ENCODE peak calls at places on chromosomes 1 and 21, in nine cellular contexts. C is psoas muscle, O is lower lobe of right lung, U is heart left ventricle, G is fibroblast of lung, N is RWPE2, V is tibial artery, X is GM23338, I is colonic mucosa. D is an unnamed sample.

GRCh38 chr1:42966688-42967609 is 8.3 kb upstream of the SLC2A1 start:
- DNase-seq in O (no peak), X (peak; percentile 57), V (no peak), I (peak; percentile 82), G (peak; percentile 97), U (no peak), N (peak; percentile 96), C (no peak), D (peak; percentile 78)

GRCh38 chr1:68255301-68255700 is 23.0 kb upstream of the WLS start:
- DNase-seq in N (no peak), O (no peak), I (no peak), V (no peak), C (no peak), G (no peak), U (no peak), X (no peak), D (no peak)

GRCh38 chr1:164723296-164723731 is 164.3 kb downstream of the PBX1 start:
- DNase-seq in G (peak; percentile 28), C (no peak), X (no peak), I (no peak), V (no peak), O (no peak), U (no peak), N (no peak), D (no peak)

GRCh38 chr1:27402349-27402754 is 9.9 kb downstream of the GPR3 start:
- DNase-seq in G (peak; percentile 61), C (peak; percentile 75), U (peak; percentile 87), I (peak; percentile 83), X (peak; percentile 75), N (no peak), V (peak; percentile 94), O (peak; percentile 86), D (peak; percentile 83)

GRCh38 chr1:19665044-19665455 is 375 bp downstream of the HTR6 start:
- DNase-seq in G (no peak), X (no peak), O (no peak), N (no peak), V (no peak), I (no peak), C (no peak), U (no peak), D (no peak)

GRCh38 chr1:29900727-29901126 is 664.4 kb downstream of the PTPRU start:
- DNase-seq in U (peak; percentile 79), N (no peak), I (no peak), G (no peak), O (no peak), V (no peak), C (no peak), X (no peak), D (no peak)

GRCh38 chr1:91026777-91027176 is 4.9 kb upstream of the ZNF644 start:
- DNase-seq in G (peak; percentile 27), C (no peak), I (no peak), X (no peak), N (no peak), V (no peak), O (no peak), U (no peak), D (no peak)

GRCh38 chr1:7046314-7046713 is 261.1 kb downstream of the CAMTA1 start:
- DNase-seq in V (no peak), I (no peak), O (no peak), U (peak; percentile 56), G (peak; percentile 92), C (no peak), N (no peak), X (peak; percentile 79), D (no peak)

GRCh38 chr21:32976791-32977190 is 48.9 kb upstream of the OLIG2 start:
- DNase-seq in G (no peak), N (no peak), X (no peak), U (no peak), O (no peak), V (no peak), C (no peak), I (no peak), D (no peak)

GRCh38 chr1:6948861-6949260 is 163.6 kb downstream of the CAMTA1 start:
- DNase-seq in V (no peak), O (no peak), X (no peak), C (no peak), U (no peak), I (no peak), N (no peak), G (peak; percentile 50), D (no peak)

GRCh38 chr21:46171996-46172862 is 12.0 kb downstream of the SPATC1L start:
- DNase-seq in G (no peak), C (no peak), X (no peak), U (no peak), I (peak; percentile 12), O (no peak), V (peak; percentile 53), N (no peak), D (no peak)

GRCh38 chr1:4090976-4091660 is 191.0 kb upstream of the C1orf174 start:
- DNase-seq in C (no peak), U (no peak), V (peak; percentile 24), X (no peak), I (no peak), O (no peak), N (no peak), G (no peak), D (no peak)

GRCh38 chr1:30536530-30536929 is 186.9 kb downstream of the MATN1 start:
- DNase-seq in X (no peak), V (no peak), G (no peak), N (no peak), U (no peak), I (no peak), C (no peak), O (no peak), D (no peak)

GRCh38 chr1:191641420-191642215 is 516.6 kb upstream of the RGS18 start:
- DNase-seq in N (no peak), X (no peak), V (no peak), I (no peak), G (peak; percentile 83), C (no peak), O (no peak), U (no peak), D (no peak)

GRCh38 chr1:109808703-109809102 is 45.0 kb upstream of the EPS8L3 start:
- DNase-seq in I (no peak), G (no peak), X (no peak), O (no peak), C (no peak), V (peak; percentile 56), N (no peak), U (no peak), D (no peak)

GRCh38 chr1:114854693-114855320 is at the start of gene SYCP1:
- DNase-seq in U (no peak), V (no peak), G (no peak), I (no peak), O (no peak), C (no peak), N (no peak), X (peak; percentile 60), D (no peak)

GRCh38 chr1:34163792-34164509 is 1.1 kb downstream of the CSMD2 start:
- DNase-seq in V (no peak), C (peak; percentile 15), G (peak; percentile 35), N (no peak), X (peak; percentile 72), I (no peak), U (no peak), O (no peak), D (no peak)

DNA sequence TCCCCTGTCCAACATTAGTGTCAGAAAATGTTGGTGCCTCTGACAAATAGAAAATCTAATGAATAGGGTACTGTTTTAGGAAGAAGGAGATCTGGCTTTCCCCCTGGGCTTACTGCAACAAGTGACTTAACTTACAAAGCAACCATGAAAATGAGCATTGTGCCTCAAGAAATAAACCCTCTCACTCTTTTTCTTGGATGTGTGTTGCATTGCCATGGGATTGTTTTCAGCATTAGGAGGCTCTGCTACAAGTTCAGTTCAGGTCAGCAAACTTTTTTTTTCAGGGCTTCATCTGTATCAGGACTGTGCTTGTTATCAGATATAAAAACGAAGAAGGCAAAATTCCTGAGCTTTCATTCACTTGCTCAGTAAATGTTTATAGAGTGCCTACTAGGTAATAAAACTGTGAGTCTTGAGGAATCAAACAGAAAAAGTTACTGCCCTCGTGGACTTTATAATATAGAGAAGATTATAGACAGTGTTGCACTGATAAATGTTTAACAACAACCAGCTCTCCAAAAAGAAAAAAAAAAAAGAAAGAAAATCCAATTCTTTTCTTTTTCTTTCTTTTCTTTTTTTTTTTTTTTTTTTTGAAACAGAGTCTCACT is 37.9 kb upstream of the DOCK7 start:
- DNase-seq in X (no peak), U (no peak), I (no peak), O (no peak), V (no peak), C (no peak), G (peak; percentile 30), N (no peak), D (no peak)
- H3K4me1 ChIP-seq in X (peaks cover 17% of the 10 kb centered on the region), U (peaks cover 27% of the 10 kb centered on the region), I (peaks cover 3% of the 10 kb centered on the region), O (peaks cover 11% of the 10 kb centered on the region), V (no peaks in the 10 kb centered on the region), C (no peaks in the 10 kb centered on the region), G (peaks cover 7% of the 10 kb centered on the region), N (no peaks in the 10 kb centered on the region), D (peaks cover 21% of the 10 kb centered on the region)

GRCh38 chr1:237814319-237814924 is 76.3 kb downstream of the ZP4 start:
- DNase-seq in I (no peak), N (no peak), X (peak; percentile 81), O (no peak), U (no peak), V (no peak), G (peak; percentile 13), C (no peak), D (no peak)
- TF ChIP-seq CTCF in I (peak; percentile 46), N (peak; percentile 34), X (peak; percentile 76), O (peak; percentile 30), U (peak; percentile 27), V (peak; percentile 33), G (peak; percentile 49), C (no peak), D (no peak)

GRCh38 chr1:150551784-150552691 is 2.8 kb downstream of the ADAMTSL4 start:
- DNase-seq in U (peak; percentile 87), C (peak; percentile 91), V (peak; percentile 96), O (peak; percentile 92), I (peak; percentile 70), X (no peak), N (peak; percentile 90), G (peak; percentile 89), D (peak; percentile 78)
- H3K4me1 ChIP-seq in U (peaks cover 44% of the 10 kb centered on the region), C (peaks cover 10% of the 10 kb centered on the region), V (peaks cover 3% of the 10 kb centered on the region), O (peaks cover 46% of the 10 kb centered on the region), I (no peaks in the 10 kb centered on the region), X (peaks cover 15% of the 10 kb centered on the region), N (peaks cover 19% of the 10 kb centered on the region), G (peaks cover 14% of the 10 kb centered on the region), D (peaks cover 43% of the 10 kb centered on the region)

DNA sequence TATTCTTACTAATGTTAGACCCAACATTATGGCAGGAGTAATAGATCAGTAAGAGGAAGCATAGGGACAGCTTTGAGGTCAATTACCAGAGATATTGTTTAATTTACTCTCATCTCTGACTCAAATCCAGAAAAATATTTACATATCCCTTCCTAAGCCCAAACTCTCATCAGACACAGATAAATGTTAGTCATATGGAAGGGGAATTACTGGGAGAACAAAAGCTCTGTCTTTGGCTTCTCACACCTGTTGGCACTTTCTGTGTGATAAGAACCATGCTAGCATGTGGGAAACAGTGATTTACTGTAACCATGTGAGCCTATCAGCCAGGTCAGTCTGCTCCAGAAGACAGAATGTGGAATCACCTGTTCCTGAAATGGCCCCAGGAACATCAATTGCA is 72.4 kb downstream of the DUSP10 start:
- DNase-seq in V (no peak), U (no peak), C (no peak), O (no peak), G (no peak), I (no peak), N (no peak), X (no peak), D (no peak)
- TF ChIP-seq CTCF in V (no peak), U (no peak), C (no peak), O (no peak), G (no peak), I (no peak), N (no peak), X (no peak), D (no peak)

GRCh38 chr1:177227978-177228720 is 57.4 kb downstream of the BRINP2 start:
- DNase-seq in G (no peak), I (no peak), X (no peak), V (no peak), C (no peak), O (no peak), N (no peak), U (no peak), D (no peak)
- H3K4me1 ChIP-seq in G (peaks cover 2% of the 10 kb centered on the region), I (no peaks in the 10 kb centered on the region), X (no peaks in the 10 kb centered on the region), V (no peaks in the 10 kb centered on the region), C (no peaks in the 10 kb centered on the region), O (no peaks in the 10 kb centered on the region), N (no peaks in the 10 kb centered on the region), U (peaks cover 5% of the 10 kb centered on the region), D (no peaks in the 10 kb centered on the region)

D was measured in transverse colon.